ENCODE peak calls at places on chromosomes 2 and 18, in seven cellular contexts. N is CD4-positive, alpha-beta memory T cell; V is tibial artery; B is GM13977; X is ELR; G is thoracic aorta; C is NCI-H1105. T is an unnamed sample.

GRCh38 chr2:85188852-85189251 is 55.7 kb downstream of the TCF7L1 start:
- DNase-seq in N (no peak), V (no peak), B (no peak), X (no peak), G (no peak), C (no peak), T (no peak)

GRCh38 chr2:236575501-236575900 is 5.9 kb downstream of the ACKR3 start:
- DNase-seq in N (no peak), V (no peak), B (no peak), X (no peak), G (no peak), C (no peak), T (no peak)

GRCh38 chr2:75311521-75311920 is 112.2 kb upstream of the TACR1 start:
- DNase-seq in N (no peak), V (no peak), B (no peak), X (no peak), G (no peak), C (no peak), T (no peak)

GRCh38 chr2:55403177-55403998 is 16.3 kb downstream of the CCDC88A start:
- DNase-seq in N (no peak), V (no peak), B (no peak), X (no peak), G (no peak), C (no peak), T (no peak)

GRCh38 chr2:237708491-237708890 is 81.1 kb downstream of the LRRFIP1 start:
- DNase-seq in N (no peak), V (peak; percentile 62), B (no peak), X (no peak), G (no peak), C (no peak), T (no peak)

GRCh38 chr2:234983011-234983726 is 31.4 kb downstream of the SH3BP4 start:
- DNase-seq in N (no peak), V (no peak), B (no peak), X (no peak), G (no peak), C (peak; percentile 91), T (no peak)

GRCh38 chr2:26961603-26962184 is 8.7 kb upstream of the MAPRE3 start:
- DNase-seq in N (peak; percentile 72), V (peak; percentile 88), B (peak; percentile 84), X (peak; percentile 75), G (no peak), C (peak; percentile 68), T (peak; percentile 84)

GRCh38 chr2:175612280-175612679 is 389.8 kb downstream of the LNPK start:
- DNase-seq in N (no peak), V (no peak), B (no peak), X (no peak), G (no peak), C (no peak), T (no peak)

GRCh38 chr2:144466637-144467036 is 53.3 kb downstream of the ZEB2 start:
- DNase-seq in N (no peak), V (no peak), B (no peak), X (no peak), G (no peak), C (peak; percentile 25), T (no peak)

GRCh38 chr2:36395866-36396265 is 40.3 kb downstream of the CRIM1 start:
- DNase-seq in N (no peak), V (no peak), B (no peak), X (no peak), G (no peak), C (no peak), T (no peak)

GRCh38 chr2:45681675-45682074 is 30.2 kb downstream of the PRKCE start:
- DNase-seq in N (no peak), V (no peak), B (peak; percentile 62), X (peak; percentile 92), G (no peak), C (no peak), T (no peak)

GRCh38 chr2:189293164-189293563 is 113.6 kb upstream of the COL5A2 start:
- DNase-seq in N (no peak), V (no peak), B (no peak), X (peak; percentile 49), G (no peak), C (no peak), T (no peak)

GRCh38 chr2:69836316-69836715 is 6.9 kb downstream of the GMCL1 start:
- DNase-seq in N (no peak), V (no peak), B (no peak), X (no peak), G (no peak), C (no peak), T (no peak)

GRCh38 chr2:235665656-235666239 is 171.9 kb downstream of the AGAP1 start:
- DNase-seq in N (no peak), V (peak; percentile 53), B (no peak), X (peak; percentile 18), G (no peak), C (no peak), T (no peak)

GRCh38 chr2:199862779-199863178 is 11.8 kb upstream of the FTCDNL1 start:
- DNase-seq in N (no peak), V (no peak), B (no peak), X (peak; percentile 6), G (no peak), C (no peak), T (no peak)

GRCh38 chr18:36942264-36942663 is 113.3 kb downstream of the KIAA1328 start:
- DNase-seq in N (no peak), V (no peak), B (peak; percentile 59), X (peak; percentile 51), G (no peak), C (no peak), T (no peak)

GRCh38 chr18:56962322-56962721 is 184.6 kb upstream of the BOD1L2 start:
- DNase-seq in N (no peak), V (no peak), B (no peak), X (no peak), G (no peak), C (no peak), T (no peak)

GRCh38 chr2:201139836-201140599 is 24.1 kb downstream of the CFLAR start:
- DNase-seq in N (no peak), V (no peak), B (no peak), X (no peak), G (no peak), C (no peak), T (no peak)

GRCh38 chr2:71939588-71940535 is 207.8 kb downstream of the CYP26B1 start:
- DNase-seq in N (no peak), V (peak; percentile 91), B (no peak), X (no peak), G (no peak), C (no peak), T (peak; percentile 76)

GRCh38 chr18:55781481-55781957 is 193.5 kb upstream of the TCF4 start:
- DNase-seq in N (no peak), V (no peak), B (no peak), X (peak; percentile 79), G (no peak), C (peak; percentile 31), T (no peak)

GRCh38 chr2:234363011-234363487 is 133.8 kb downstream of the ARL4C start:
- DNase-seq in N (no peak), V (no peak), B (no peak), X (peak; percentile 46), G (no peak), C (no peak), T (no peak)

GRCh38 chr2:42102606-42103450 is 55.0 kb downstream of the PKDCC start:
- DNase-seq in N (no peak), V (peak; percentile 78), B (peak; percentile 56), X (peak; percentile 20), G (no peak), C (no peak), T (no peak)

GRCh38 chr2:60533114-60534033 is 20.1 kb downstream of the BCL11A start:
- DNase-seq in N (no peak), V (no peak), B (no peak), X (peak; percentile 28), G (no peak), C (no peak), T (no peak)

GRCh38 chr2:95278051-95278471 is 3.8 kb downstream of the PROM2 start:
- DNase-seq in N (no peak), V (no peak), B (no peak), X (peak; percentile 94), G (no peak), C (no peak), T (no peak)

GRCh38 chr2:193985272-193985671 is 1671.8 kb upstream of the SLC39A10 start:
- DNase-seq in N (no peak), V (no peak), B (no peak), X (no peak), G (no peak), C (no peak), T (no peak)

GRCh38 chr2:130373808-130374365 is 18.0 kb downstream of the PTPN18 start:
- DNase-seq in N (no peak), V (no peak), B (no peak), X (no peak), G (no peak), C (no peak), T (no peak)

GRCh38 chr18:49933530-49933929 is 120.2 kb upstream of the ACAA2 start:
- DNase-seq in N (no peak), V (no peak), B (no peak), X (peak; percentile 66), G (no peak), C (no peak), T (no peak)

GRCh38 chr2:23824777-23825212 is 102.1 kb downstream of the ATAD2B start:
- DNase-seq in N (peak; percentile 63), V (no peak), B (peak; percentile 32), X (peak; percentile 75), G (no peak), C (peak; percentile 9), T (no peak)

GRCh38 chr2:119702918-119703401 is 24.0 kb downstream of the TMEM177 start:
- DNase-seq in N (peak; percentile 69), V (peak; percentile 75), B (peak; percentile 77), X (peak; percentile 76), G (no peak), C (peak; percentile 33), T (no peak)